ENCODE peak calls at places on chromosomes 7 and 10, in seven cellular contexts. I is fibroblast of pulmonary artery, U is gastrocnemius medialis, Q is heart right ventricle, T is kidney, J is dorsolateral prefrontal cortex, M is choroid plexus epithelial cell. H is an unnamed sample.

GRCh38 chr7:115153770-115154468 is 232.0 kb downstream of the MDFIC start:
- DNase-seq in M (no peak), U (no peak), T (no peak), I (no peak), J (no peak), Q (no peak), H (peak; percentile 15)

GRCh38 chr10:451021-451471 is 238.4 kb downstream of the DIP2C start:
- DNase-seq in I (no peak), T (peak; percentile 77), Q (no peak), M (no peak), J (no peak), U (no peak), H (no peak)

GRCh38 chr10:92291610-92291859 is 568 bp downstream of the MARCHF5 start:
- DNase-seq in T (no peak), J (no peak), M (no peak), I (no peak), U (no peak), Q (peak; percentile 28), H (no peak)

GRCh38 chr7:81669476-81670105 is 100.3 kb downstream of the HGF start:
- DNase-seq in J (no peak), T (no peak), I (no peak), U (no peak), Q (no peak), M (peak; percentile 43), H (no peak)

GRCh38 chr7:30241767-30242166 is 42.6 kb upstream of the ZNRF2 start:
- DNase-seq in M (no peak), T (no peak), Q (no peak), U (no peak), J (no peak), I (no peak), H (no peak)

GRCh38 chr10:14573666-14574261 is 200.9 kb downstream of the FAM107B start:
- DNase-seq in I (peak; percentile 57), J (no peak), Q (no peak), M (peak; percentile 62), U (no peak), T (no peak), H (peak; percentile 82)

GRCh38 chr7:80662252-80662651 is 23.8 kb downstream of the CD36 start:
- DNase-seq in J (no peak), M (no peak), T (peak; percentile 41), U (no peak), Q (no peak), I (no peak), H (no peak)

GRCh38 chr10:125554753-125555152 is 128.2 kb downstream of the TEX36 start:
- DNase-seq in U (no peak), T (no peak), I (no peak), J (no peak), M (no peak), Q (no peak), H (no peak)

GRCh38 chr10:120115959-120116358 is 223.4 kb downstream of the SEC23IP start:
- DNase-seq in I (no peak), T (no peak), U (no peak), Q (no peak), M (no peak), J (no peak), H (no peak)

GRCh38 chr10:92405006-92405924 is 114.3 kb downstream of the MARCHF5 start:
- DNase-seq in I (no peak), Q (no peak), J (no peak), U (no peak), M (no peak), T (no peak), H (no peak)

GRCh38 chr10:101835406-101835805 is 8.2 kb downstream of the KCNIP2 start:
- DNase-seq in I (no peak), M (no peak), J (no peak), T (no peak), U (no peak), Q (no peak), H (no peak)

GRCh38 chr7:7971308-7972040 is 2.9 kb downstream of the GLCCI1 start:
- DNase-seq in U (no peak), T (no peak), J (no peak), I (no peak), Q (no peak), M (no peak), H (no peak)

GRCh38 chr7:7970113-7970619 is 1.6 kb downstream of the GLCCI1 start:
- DNase-seq in M (no peak), J (no peak), T (no peak), U (no peak), I (no peak), Q (no peak), H (no peak)

GRCh38 chr7:7972927-7973594 is 4.5 kb downstream of the GLCCI1 start:
- DNase-seq in I (no peak), M (no peak), J (no peak), U (no peak), T (no peak), Q (no peak), H (no peak)

GRCh38 chr7:7970620-7971307 is 2.2 kb downstream of the GLCCI1 start:
- DNase-seq in I (no peak), M (peak; percentile 33), U (no peak), J (no peak), T (no peak), Q (no peak), H (peak; percentile 13)

DNA sequence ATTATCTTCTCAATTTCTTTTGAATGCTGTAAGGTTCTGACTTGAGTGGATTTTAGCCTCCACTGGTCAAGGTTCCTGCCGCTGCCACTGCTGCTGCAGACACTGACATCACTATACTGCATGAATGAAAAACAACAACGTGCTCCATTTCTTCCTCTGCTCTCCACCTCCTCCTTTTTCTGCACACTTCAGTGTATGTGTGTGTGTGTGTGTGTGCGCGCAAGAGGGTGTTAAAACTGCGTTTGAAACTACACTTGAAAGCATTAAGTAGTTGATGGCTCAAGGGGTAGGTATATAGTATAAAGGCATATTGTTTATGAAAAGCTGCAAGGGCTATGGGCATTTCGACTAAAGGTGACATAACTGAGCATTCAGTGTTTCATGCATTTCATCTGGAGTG is 3.5 kb downstream of the GLCCI1 start:
- DNase-seq in U (no peak), J (no peak), T (no peak), M (no peak), Q (no peak), I (no peak), H (no peak)
- H3K4me3 ChIP-seq in U (no peak overlapping the region), J (peak overlapping the region; percentile 97), T (peak overlapping the region; percentile 86), M (no peak overlapping the region), Q (peak overlapping the region; percentile 83), I (no peak overlapping the region), H (no peak overlapping the region)

GRCh38 chr10:99372546-99373271 is 43.6 kb downstream of the CNNM1 start:
- DNase-seq in I (peak; percentile 52), Q (no peak), J (no peak), M (peak; percentile 65), U (no peak), T (no peak), H (peak; percentile 72)

GRCh38 chr10:99369126-99369525 is 40.0 kb downstream of the CNNM1 start:
- DNase-seq in M (no peak), J (no peak), I (no peak), T (no peak), U (no peak), Q (no peak), H (no peak)

GRCh38 chr10:99368646-99369045 is 39.5 kb downstream of the CNNM1 start:
- DNase-seq in Q (no peak), U (no peak), I (no peak), T (no peak), M (no peak), J (no peak), H (peak; percentile 2)

GRCh38 chr10:99369551-99369950 is 40.4 kb downstream of the CNNM1 start:
- DNase-seq in I (no peak), T (no peak), J (no peak), Q (no peak), U (no peak), M (no peak), H (no peak)

GRCh38 chr10:99370993-99371392 is 41.8 kb downstream of the CNNM1 start:
- DNase-seq in I (peak; percentile 32), Q (no peak), J (no peak), U (no peak), T (no peak), M (peak; percentile 32), H (peak; percentile 41)
- TF ChIP-seq CTCF in I (peak; percentile 41), Q (peak; percentile 56), J (peak; percentile 40), U (no peak), T (peak; percentile 18), M (peak; percentile 49), H (peak; percentile 39)

DNA sequence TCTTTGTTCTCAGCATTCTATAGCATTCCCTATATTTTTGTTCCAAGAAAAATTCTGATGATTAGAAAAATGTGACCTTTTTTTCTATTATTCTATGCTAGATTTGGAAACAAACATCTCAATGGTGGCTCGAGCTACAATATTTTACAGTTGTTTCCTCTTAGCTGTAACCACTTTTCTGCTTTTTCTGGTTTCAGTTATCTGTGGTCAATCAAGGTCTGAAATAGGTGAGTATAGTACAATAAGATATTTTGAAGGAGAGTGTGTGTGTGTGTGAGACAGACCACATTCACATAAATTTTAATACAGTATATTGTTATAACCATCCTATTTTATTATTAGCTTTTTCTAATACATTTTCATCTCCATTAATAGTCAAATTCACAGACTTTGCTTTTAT is 564.5 kb upstream of the GHITM start:
- DNase-seq in I (no peak), U (no peak), Q (no peak), T (no peak), J (no peak), M (no peak), H (no peak)
- H3K4me3 ChIP-seq in I (no peak overlapping the region), U (no peak overlapping the region), Q (no peak overlapping the region), T (no peak overlapping the region), J (no peak overlapping the region), M (no peak overlapping the region), H (no peak overlapping the region)

GRCh38 chr7:22854158-22855048 is 31.8 kb upstream of the TOMM7 start:
- DNase-seq in J (peak; percentile 49), T (peak; percentile 96), I (peak; percentile 92), M (peak; percentile 93), U (peak; percentile 90), Q (peak; percentile 89), H (peak; percentile 96)
- TF ChIP-seq CTCF in J (peak; percentile 71), T (no peak), I (no peak), M (no peak), U (peak; percentile 4), Q (peak; percentile 97), H (no peak)

GRCh38 chr7:36154255-36155212 is 1.5 kb downstream of the EEPD1 start:
- DNase-seq in T (peak; percentile 79), J (no peak), Q (no peak), M (no peak), I (no peak), U (peak; percentile 33), H (no peak)
- H3K4me3 ChIP-seq in T (peak overlapping the region; percentile 70), J (peak overlapping the region; percentile 89), Q (peak overlapping the region; percentile 93), M (peak overlapping the region; percentile 72), I (no peak overlapping the region), U (peak overlapping the region; percentile 86), H (peak overlapping the region; percentile 3)

GRCh38 chr7:42940985-42941847 is 9.0 kb downstream of the MRPL32 start:
- DNase-seq in I (peak; percentile 87), T (peak; percentile 86), J (peak; percentile 92), U (peak; percentile 28), Q (peak; percentile 75), M (peak; percentile 91), H (peak; percentile 81)
- TF ChIP-seq CTCF in I (peak; percentile 96), T (peak; percentile 94), J (peak; percentile 95), U (peak; percentile 72), Q (peak; percentile 89), M (peak; percentile 98), H (peak; percentile 91)